ENCODE peak calls at places on chromosomes 12 and 14, in seven cellular contexts. One of them, this sample, is unnamed. For H3K36me3, the result is how much of the 10 kb centered on the place peaks cover.

GRCh38 chr14:76957224-76957881 is 71.2 kb downstream of the IRF2BPL start:
- DNase-seq in fibroblast of lung: no peak
- DNase-seq in left ventricle myocardium inferior: no peak
- DNase-seq in CD8-positive, alpha-beta T cell: no peak
- DNase-seq in K562: no peak
- DNase-seq in left lung: no peak
- DNase-seq in transverse colon: no peak
- DNase-seq in this sample: no peak

GRCh38 chr12:119828300-119828699 is 48.8 kb downstream of the CIT start:
- DNase-seq in transverse colon: no peak
- DNase-seq in CD8-positive, alpha-beta T cell: no peak
- DNase-seq in left lung: no peak
- DNase-seq in left ventricle myocardium inferior: no peak
- DNase-seq in K562: no peak
- DNase-seq in fibroblast of lung: no peak
- DNase-seq in this sample: no peak

GRCh38 chr14:99024926-99025325 is 247.1 kb downstream of the BCL11B start:
- DNase-seq in K562: no peak
- DNase-seq in left ventricle myocardium inferior: no peak
- DNase-seq in CD8-positive, alpha-beta T cell: no peak
- DNase-seq in transverse colon: no peak
- DNase-seq in fibroblast of lung: no peak
- DNase-seq in left lung: no peak
- DNase-seq in this sample: no peak

GRCh38 chr14:24060443-24060842 is 8.6 kb downstream of the CARMIL3 start:
- DNase-seq in left ventricle myocardium inferior: no peak
- DNase-seq in CD8-positive, alpha-beta T cell: no peak
- DNase-seq in K562: no peak
- DNase-seq in fibroblast of lung: no peak
- DNase-seq in left lung: no peak
- DNase-seq in transverse colon: no peak
- DNase-seq in this sample: peak

GRCh38 chr12:130286041-130286440 is 51.6 kb upstream of the PIWIL1 start:
- DNase-seq in left lung: no peak
- DNase-seq in left ventricle myocardium inferior: no peak
- DNase-seq in fibroblast of lung: no peak
- DNase-seq in transverse colon: no peak
- DNase-seq in K562: peak
- DNase-seq in CD8-positive, alpha-beta T cell: no peak
- DNase-seq in this sample: no peak

GRCh38 chr12:28742791-28743190 is 406.3 kb upstream of the FAR2 start:
- DNase-seq in left ventricle myocardium inferior: no peak
- DNase-seq in left lung: no peak
- DNase-seq in transverse colon: no peak
- DNase-seq in CD8-positive, alpha-beta T cell: no peak
- DNase-seq in fibroblast of lung: peak
- DNase-seq in K562: no peak
- DNase-seq in this sample: no peak

GRCh38 chr12:106358410-106359241 is 1.1 kb downstream of the POLR3B start:
- DNase-seq in left lung: peak
- DNase-seq in transverse colon: peak
- DNase-seq in left ventricle myocardium inferior: no peak
- DNase-seq in K562: peak
- DNase-seq in fibroblast of lung: peak
- DNase-seq in CD8-positive, alpha-beta T cell: no peak
- DNase-seq in this sample: peak

GRCh38 chr12:68641138-68641537 is 30.4 kb downstream of the RAP1B start:
- DNase-seq in K562: no peak
- DNase-seq in fibroblast of lung: peak
- DNase-seq in left ventricle myocardium inferior: no peak
- DNase-seq in CD8-positive, alpha-beta T cell: no peak
- DNase-seq in left lung: no peak
- DNase-seq in transverse colon: peak
- DNase-seq in this sample: no peak

GRCh38 chr14:99758121-99758871 is 34.9 kb upstream of the EML1 start:
- DNase-seq in K562: no peak
- DNase-seq in left lung: peak
- DNase-seq in CD8-positive, alpha-beta T cell: no peak
- DNase-seq in fibroblast of lung: peak
- DNase-seq in left ventricle myocardium inferior: no peak
- DNase-seq in transverse colon: no peak
- DNase-seq in this sample: no peak

GRCh38 chr12:27542628-27543027 is 18.6 kb downstream of the PPFIBP1 start:
- DNase-seq in K562: no peak
- DNase-seq in left lung: no peak
- DNase-seq in transverse colon: no peak
- DNase-seq in fibroblast of lung: peak
- DNase-seq in left ventricle myocardium inferior: no peak
- DNase-seq in CD8-positive, alpha-beta T cell: no peak
- DNase-seq in this sample: no peak

GRCh38 chr12:19002192-19002591 is 127.3 kb upstream of the PLEKHA5 start:
- DNase-seq in left ventricle myocardium inferior: no peak
- DNase-seq in transverse colon: no peak
- DNase-seq in left lung: no peak
- DNase-seq in fibroblast of lung: peak
- DNase-seq in K562: no peak
- DNase-seq in CD8-positive, alpha-beta T cell: no peak
- DNase-seq in this sample: no peak

GRCh38 chr12:130335517-130336392 is 1.9 kb upstream of the PIWIL1 start:
- DNase-seq in transverse colon: peak
- DNase-seq in left ventricle myocardium inferior: no peak
- DNase-seq in CD8-positive, alpha-beta T cell: no peak
- DNase-seq in K562: peak
- DNase-seq in fibroblast of lung: peak
- DNase-seq in left lung: no peak
- DNase-seq in this sample: no peak

GRCh38 chr14:30710870-30711269 is 88.8 kb downstream of the SCFD1 start:
- DNase-seq in fibroblast of lung: peak
- DNase-seq in transverse colon: no peak
- DNase-seq in CD8-positive, alpha-beta T cell: no peak
- DNase-seq in K562: no peak
- DNase-seq in left ventricle myocardium inferior: no peak
- DNase-seq in left lung: no peak
- DNase-seq in this sample: no peak

GRCh38 chr12:107903377-107904061 is 129.0 kb downstream of the ASCL4 start:
- DNase-seq in transverse colon: peak
- DNase-seq in left lung: peak
- DNase-seq in left ventricle myocardium inferior: peak
- DNase-seq in K562: peak
- DNase-seq in CD8-positive, alpha-beta T cell: no peak
- DNase-seq in fibroblast of lung: peak
- DNase-seq in this sample: no peak

GRCh38 chr14:83994020-83994419 is 1535.9 kb upstream of the FLRT2 start:
- DNase-seq in CD8-positive, alpha-beta T cell: no peak
- DNase-seq in K562: no peak
- DNase-seq in left lung: no peak
- DNase-seq in left ventricle myocardium inferior: no peak
- DNase-seq in fibroblast of lung: peak
- DNase-seq in transverse colon: no peak
- DNase-seq in this sample: no peak

GRCh38 chr12:13082866-13083265 is 20.6 kb downstream of the GSG1 start:
- DNase-seq in fibroblast of lung: no peak
- DNase-seq in CD8-positive, alpha-beta T cell: no peak
- DNase-seq in left lung: no peak
- DNase-seq in K562: no peak
- DNase-seq in transverse colon: no peak
- DNase-seq in left ventricle myocardium inferior: no peak
- DNase-seq in this sample: no peak

GRCh38 chr12:13080276-13080675 is 23.2 kb downstream of the GSG1 start:
- DNase-seq in left lung: no peak
- DNase-seq in fibroblast of lung: no peak
- DNase-seq in left ventricle myocardium inferior: no peak
- DNase-seq in CD8-positive, alpha-beta T cell: no peak
- DNase-seq in transverse colon: no peak
- DNase-seq in K562: no peak
- DNase-seq in this sample: no peak

GRCh38 chr12:13075786-13076570 is 27.5 kb downstream of the GSG1 start:
- DNase-seq in CD8-positive, alpha-beta T cell: no peak
- DNase-seq in left ventricle myocardium inferior: no peak
- DNase-seq in fibroblast of lung: peak
- DNase-seq in left lung: no peak
- DNase-seq in K562: no peak
- DNase-seq in transverse colon: no peak
- DNase-seq in this sample: no peak

GRCh38 chr12:13075114-13075471 is 28.4 kb downstream of the GSG1 start:
- DNase-seq in CD8-positive, alpha-beta T cell: no peak
- DNase-seq in left ventricle myocardium inferior: no peak
- DNase-seq in left lung: no peak
- DNase-seq in transverse colon: no peak
- DNase-seq in fibroblast of lung: peak
- DNase-seq in K562: no peak
- DNase-seq in this sample: no peak

GRCh38 chr12:13079440-13079906 is 24.0 kb downstream of the GSG1 start:
- DNase-seq in K562: no peak
- DNase-seq in CD8-positive, alpha-beta T cell: no peak
- DNase-seq in transverse colon: no peak
- DNase-seq in left ventricle myocardium inferior: no peak
- DNase-seq in left lung: no peak
- DNase-seq in fibroblast of lung: no peak
- DNase-seq in this sample: no peak
- TF ChIP-seq CTCF in K562: no peak
- TF ChIP-seq CTCF in CD8-positive, alpha-beta T cell: no peak
- TF ChIP-seq CTCF in transverse colon: no peak
- TF ChIP-seq CTCF in left ventricle myocardium inferior: no peak
- TF ChIP-seq CTCF in left lung: no peak
- TF ChIP-seq CTCF in fibroblast of lung: peak
- TF ChIP-seq CTCF in this sample: no peak

DNA sequence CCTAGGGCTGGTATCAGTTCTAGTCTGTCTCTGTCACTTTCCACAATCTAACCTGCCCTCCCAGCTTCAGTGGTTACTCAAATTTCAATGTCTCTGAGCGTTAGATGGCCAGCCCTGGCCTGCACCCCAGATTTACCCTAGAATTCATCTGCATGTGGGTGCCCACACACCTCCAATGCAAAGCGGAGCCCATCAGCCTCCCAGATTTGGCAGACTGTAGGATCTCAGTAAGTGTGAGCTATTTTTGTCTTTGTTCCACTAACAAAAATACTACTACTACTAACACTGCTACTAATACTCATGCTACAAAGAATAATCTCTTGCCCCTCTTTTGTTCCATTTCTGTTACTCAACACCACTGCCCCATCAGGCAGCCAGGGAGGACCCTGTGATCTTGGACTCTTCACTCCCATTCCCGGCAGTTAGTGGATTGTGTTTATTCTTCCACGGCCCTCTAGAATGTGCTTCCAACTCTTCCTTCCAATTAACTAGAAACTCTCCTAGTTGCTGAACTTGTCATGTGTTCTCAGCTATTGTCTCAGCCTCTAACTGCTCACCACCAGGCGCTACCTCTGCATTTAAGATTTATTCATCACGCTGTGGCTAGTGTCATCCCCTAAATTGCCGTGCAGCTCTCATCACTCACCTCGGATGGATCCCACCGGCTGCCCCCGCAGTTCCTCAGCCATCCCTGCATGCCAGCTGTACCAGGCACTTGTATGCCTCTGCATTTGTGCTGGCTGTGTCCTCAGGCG is 150.7 kb upstream of the HIF1A start:
- DNase-seq in left lung: no peak
- DNase-seq in transverse colon: no peak
- DNase-seq in left ventricle myocardium inferior: no peak
- DNase-seq in CD8-positive, alpha-beta T cell: no peak
- DNase-seq in fibroblast of lung: no peak
- DNase-seq in K562: no peak
- DNase-seq in this sample: no peak
- H3K36me3 ChIP-seq in left lung: under half
- H3K36me3 ChIP-seq in transverse colon: under half
- H3K36me3 ChIP-seq in left ventricle myocardium inferior: under half
- H3K36me3 ChIP-seq in CD8-positive, alpha-beta T cell: half or more
- H3K36me3 ChIP-seq in fibroblast of lung: under half
- H3K36me3 ChIP-seq in K562: under half
- H3K36me3 ChIP-seq in this sample: under half

GRCh38 chr12:75908961-75909699 is 122.4 kb downstream of the PHLDA1 start:
- DNase-seq in left ventricle myocardium inferior: peak
- DNase-seq in left lung: peak
- DNase-seq in CD8-positive, alpha-beta T cell: no peak
- DNase-seq in transverse colon: peak
- DNase-seq in fibroblast of lung: peak
- DNase-seq in K562: no peak
- DNase-seq in this sample: peak
- H3K27ac ChIP-seq in left ventricle myocardium inferior: peak
- H3K27ac ChIP-seq in left lung: peak
- H3K27ac ChIP-seq in CD8-positive, alpha-beta T cell: no peak
- H3K27ac ChIP-seq in transverse colon: peak
- H3K27ac ChIP-seq in fibroblast of lung: no peak
- H3K27ac ChIP-seq in K562: no peak
- H3K27ac ChIP-seq in this sample: no peak

DNA sequence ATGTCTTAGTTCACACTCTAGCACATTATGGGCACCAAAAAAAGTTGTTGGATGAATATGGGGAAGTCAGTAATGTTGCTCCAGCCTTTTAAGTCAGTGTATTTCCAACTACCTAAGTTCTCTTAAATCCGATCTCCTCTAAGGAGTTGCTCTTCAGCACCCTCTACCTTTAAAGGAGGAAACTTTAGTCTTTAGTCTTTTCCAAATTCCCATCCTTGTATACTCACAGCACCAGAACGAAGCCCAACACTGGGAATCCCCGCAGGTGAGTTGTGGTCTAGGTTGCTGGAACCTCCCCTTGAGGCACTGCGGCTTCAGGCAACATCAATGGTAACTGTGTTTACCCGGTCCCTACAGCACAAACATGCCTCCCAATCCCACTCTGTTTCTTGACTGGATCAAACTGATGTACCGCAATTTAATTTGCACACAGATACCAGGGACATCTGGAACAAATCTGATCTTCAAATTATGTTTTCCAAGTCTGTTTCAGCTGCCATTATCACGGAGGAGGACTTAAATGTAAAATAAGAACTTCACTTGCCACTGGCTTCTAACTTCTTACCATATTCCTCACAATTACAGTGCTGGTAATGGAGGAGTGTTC is 179.0 kb downstream of the FOXN3 start:
- DNase-seq in K562: no peak
- DNase-seq in fibroblast of lung: no peak
- DNase-seq in left lung: no peak
- DNase-seq in left ventricle myocardium inferior: no peak
- DNase-seq in CD8-positive, alpha-beta T cell: no peak
- DNase-seq in transverse colon: no peak
- DNase-seq in this sample: no peak
- TF ChIP-seq CTCF in K562: peak
- TF ChIP-seq CTCF in fibroblast of lung: peak
- TF ChIP-seq CTCF in left lung: peak
- TF ChIP-seq CTCF in left ventricle myocardium inferior: peak
- TF ChIP-seq CTCF in CD8-positive, alpha-beta T cell: no peak
- TF ChIP-seq CTCF in transverse colon: no peak
- TF ChIP-seq CTCF in this sample: no peak

GRCh38 chr12:23889069-23889440 is 60.4 kb downstream of the SOX5 start:
- DNase-seq in transverse colon: no peak
- DNase-seq in left lung: no peak
- DNase-seq in K562: no peak
- DNase-seq in fibroblast of lung: no peak
- DNase-seq in left ventricle myocardium inferior: no peak
- DNase-seq in CD8-positive, alpha-beta T cell: no peak
- DNase-seq in this sample: no peak
- H3K36me3 ChIP-seq in transverse colon: under half
- H3K36me3 ChIP-seq in left lung: under half
- H3K36me3 ChIP-seq in K562: under half
- H3K36me3 ChIP-seq in fibroblast of lung: under half
- H3K36me3 ChIP-seq in left ventricle myocardium inferior: under half
- H3K36me3 ChIP-seq in CD8-positive, alpha-beta T cell: under half
- H3K36me3 ChIP-seq in this sample: under half

This sample was measured in right lobe of liver.